ENCODE peak calls at places on chromosomes 2 and 18, in five cellular contexts. W is NCI-H1105 treated with DMSO at 0.1 percent for 48 hours; C is stimulated activated CD4-positive, alpha-beta T cell treated with anti-CD3 and anti-CD28 coated beads, Interleukin-1b, Interleukin-23, amount 100 ng/mL, for 24 hours; M is NCI-H1092; Y is CD8-positive, alpha-beta T cell. Q is an unnamed sample.

GRCh38 chr2:97740590-97741182 is 27.3 kb downstream of the ZAP70 start:
- DNase-seq in Y (no peak), M (peak; percentile 25), W (peak; percentile 82), C (no peak), Q (peak; percentile 30)

GRCh38 chr2:118667366-118667765 is 180.1 kb downstream of the EN1 start:
- DNase-seq in C (no peak), Y (no peak), W (no peak), M (no peak), Q (no peak)

GRCh38 chr2:167406558-167406957 is 518.3 kb downstream of the XIRP2 start:
- DNase-seq in W (no peak), C (no peak), M (no peak), Y (no peak), Q (no peak)

GRCh38 chr2:231369580-231370428 is 25.7 kb upstream of the B3GNT7 start:
- DNase-seq in W (no peak), Y (no peak), M (no peak), C (no peak), Q (no peak)

GRCh38 chr2:71067567-71068217 is 756 bp upstream of the NAGK start:
- DNase-seq in C (no peak), W (no peak), M (no peak), Y (no peak), Q (peak; percentile 5)

GRCh38 chr2:122627388-122627787 is 871.9 kb downstream of the TSN start:
- DNase-seq in M (no peak), W (no peak), C (no peak), Y (no peak), Q (no peak)

GRCh38 chr2:164903944-164904343 is 51.4 kb downstream of the SLC38A11 start:
- DNase-seq in Y (no peak), W (peak; percentile 82), M (peak; percentile 59), C (no peak), Q (no peak)

GRCh38 chr2:23363268-23363667 is 21.7 kb upstream of the KLHL29 start:
- DNase-seq in C (no peak), Y (no peak), W (no peak), M (no peak), Q (no peak)

GRCh38 chr2:167681646-167682045 is 565.7 kb downstream of the STK39 start:
- DNase-seq in W (no peak), Y (no peak), M (no peak), C (no peak), Q (no peak)

GRCh38 chr2:136863874-136864273 is 98.5 kb downstream of the THSD7B start:
- DNase-seq in C (no peak), M (no peak), W (no peak), Y (no peak), Q (no peak)

GRCh38 chr18:48036641-48037421 is 106.4 kb upstream of the SMAD2 start:
- DNase-seq in Y (no peak), M (no peak), W (peak; percentile 81), C (no peak), Q (no peak)

GRCh38 chr2:155546715-155547555 is 785.6 kb downstream of the NR4A2 start:
- DNase-seq in C (no peak), M (no peak), W (peak; percentile 68), Y (no peak), Q (no peak)

GRCh38 chr2:148253716-148254115 is 232.8 kb downstream of the MBD5 start:
- DNase-seq in M (no peak), W (no peak), Y (no peak), C (no peak), Q (no peak)

GRCh38 chr2:15588329-15588919 is 3.2 kb upstream of the DDX1 start:
- DNase-seq in M (peak; percentile 26), W (peak; percentile 59), C (no peak), Y (no peak), Q (no peak)

GRCh38 chr2:239959059-239959971 is 65.8 kb downstream of the NDUFA10 start:
- DNase-seq in M (no peak), Y (no peak), C (no peak), W (no peak), Q (no peak)

GRCh38 chr2:23593396-23594078 is 208.6 kb downstream of the KLHL29 start:
- DNase-seq in Y (no peak), W (no peak), M (no peak), C (no peak), Q (no peak)

GRCh38 chr2:18924905-18925691 is 335.7 kb upstream of the NT5C1B start:
- DNase-seq in Y (no peak), C (no peak), W (no peak), M (no peak), Q (no peak)

GRCh38 chr2:142170847-142171246 is 40.0 kb upstream of the LRP1B start:
- DNase-seq in Y (no peak), W (no peak), C (no peak), M (no peak), Q (no peak)

GRCh38 chr2:104388296-104388695 is 465.6 kb upstream of the POU3F3 start:
- DNase-seq in C (no peak), W (no peak), Y (no peak), M (no peak), Q (no peak)

GRCh38 chr2:127437781-127438726 is 19.8 kb downstream of the PROC start:
- DNase-seq in Y (no peak), M (no peak), W (no peak), C (no peak), Q (no peak)

GRCh38 chr2:215454519-215454918 is 18.7 kb upstream of the FN1 start:
- DNase-seq in C (no peak), Y (no peak), W (peak; percentile 42), M (no peak), Q (no peak)

GRCh38 chr18:62716679-62717058 is 1.3 kb downstream of the PHLPP1 start:
- DNase-seq in Y (no peak), C (no peak), M (peak; percentile 42), W (peak; percentile 52), Q (peak; percentile 44)

GRCh38 chr18:65725421-65726050 is 25.3 kb upstream of the CDH7 start:
- DNase-seq in M (peak; percentile 45), C (no peak), Y (no peak), W (peak; percentile 46), Q (no peak)